ENCODE peak calls at places on chromosomes 3 and 15, in six cellular contexts. K, W, N, L, A and F are unnamed samples.

GRCh38 chr3:43909149-43909548 is 218.4 kb downstream of the ABHD5 start:
- DNase-seq in K (no peak), A (no peak), L (no peak), N (no peak), W (no peak), F (no peak)

GRCh38 chr15:59972241-59972640 is 31.9 kb upstream of the FOXB1 start:
- DNase-seq in N (no peak), K (no peak), W (no peak), A (no peak), L (no peak), F (no peak)

GRCh38 chr3:184715943-184716651 is 4.2 kb upstream of the MAGEF1 start:
- DNase-seq in A (no peak), K (no peak), N (no peak), L (no peak), W (no peak), F (no peak)

GRCh38 chr15:81253846-81254245 is 57.2 kb downstream of the IL16 start:
- DNase-seq in A (no peak), W (no peak), L (no peak), K (no peak), N (no peak), F (no peak)

GRCh38 chr3:38153986-38154608 is 11.2 kb upstream of the OXSR1 start:
- DNase-seq in A (no peak), W (no peak), N (no peak), K (no peak), L (no peak), F (peak; percentile 64)

GRCh38 chr3:150236683-150237082 is 171.4 kb upstream of the TSC22D2 start:
- DNase-seq in K (no peak), W (no peak), A (no peak), N (no peak), L (no peak), F (no peak)

GRCh38 chr3:188294113-188294512 is 140.2 kb downstream of the LPP start:
- DNase-seq in K (no peak), W (no peak), L (no peak), N (no peak), A (no peak), F (no peak)

GRCh38 chr3:62956411-62956810 is 81.2 kb upstream of the CADPS start:
- DNase-seq in A (no peak), W (no peak), K (no peak), L (no peak), N (no peak), F (no peak)

GRCh38 chr3:45312836-45313493 is 75.4 kb upstream of the LARS2 start:
- DNase-seq in L (no peak), W (no peak), N (no peak), A (no peak), K (no peak), F (no peak)

GRCh38 chr3:123202451-123202850 is 708 bp downstream of the SEC22A start:
- DNase-seq in W (no peak), K (no peak), N (no peak), L (no peak), A (no peak), F (no peak)

GRCh38 chr15:85956515-85957275 is 123.0 kb upstream of the AGBL1 start:
- DNase-seq in N (no peak), K (no peak), W (no peak), L (no peak), A (no peak), F (no peak)

GRCh38 chr15:72495007-72495406 is 20.9 kb downstream of the ARIH1 start:
- DNase-seq in W (no peak), N (no peak), L (no peak), A (no peak), K (no peak), F (no peak)

GRCh38 chr3:127775398-127776109 is 46.8 kb downstream of the MGLL start:
- DNase-seq in N (no peak), L (peak; percentile 72), A (no peak), W (peak; percentile 77), K (peak; percentile 54), F (peak; percentile 90)

GRCh38 chr3:149224736-149225594 is 3.3 kb upstream of the CP start:
- DNase-seq in W (no peak), L (no peak), K (peak; percentile 62), A (no peak), N (peak; percentile 92), F (no peak)

GRCh38 chr15:27059610-27060202 is 88.7 kb downstream of the GABRG3 start:
- DNase-seq in A (no peak), W (peak; percentile 87), L (no peak), K (peak; percentile 34), N (no peak), F (no peak)

GRCh38 chr3:24890012-24890411 is 395.4 kb upstream of the THRB start:
- DNase-seq in A (no peak), W (no peak), N (no peak), K (no peak), L (no peak), F (no peak)

GRCh38 chr15:39828374-39828931 is 45.8 kb upstream of the FSIP1 start:
- DNase-seq in K (peak; percentile 16), L (no peak), W (no peak), A (no peak), N (no peak), F (no peak)

GRCh38 chr3:195204360-195205166 is 66.4 kb downstream of the XXYLT1 start:
- DNase-seq in K (peak; percentile 60), A (no peak), W (peak; percentile 20), N (peak; percentile 38), L (no peak), F (peak; percentile 80)

GRCh38 chr15:22930782-22931484 is 49.2 kb downstream of the CYFIP1 start:
- DNase-seq in A (no peak), K (peak; percentile 74), L (peak; percentile 54), W (peak; percentile 57), N (no peak), F (no peak)

GRCh38 chr15:71575474-71576045 is 234.8 kb upstream of the NR2E3 start:
- DNase-seq in A (no peak), L (no peak), N (no peak), W (no peak), K (no peak), F (no peak)

GRCh38 chr15:52728899-52729298 is 49.7 kb upstream of the ATOSA start:
- DNase-seq in W (no peak), L (no peak), N (no peak), A (no peak), K (no peak), F (no peak)

GRCh38 chr3:12289562-12289961 is 692 bp downstream of the PPARG start:
- DNase-seq in K (no peak), N (no peak), A (no peak), L (no peak), W (no peak), F (no peak)

GRCh38 chr3:12287727-12288465 is 974 bp upstream of the PPARG start:
- DNase-seq in W (peak; percentile 25), K (no peak), N (no peak), L (peak; percentile 85), A (no peak), F (no peak)

GRCh38 chr3:12286927-12287726 is 1.7 kb upstream of the PPARG start:
- DNase-seq in K (no peak), L (no peak), A (no peak), W (no peak), N (no peak), F (no peak)

GRCh38 chr3:12286504-12286903 is 2.4 kb upstream of the PPARG start:
- DNase-seq in A (no peak), K (no peak), W (no peak), N (no peak), L (no peak), F (no peak)

GRCh38 chr3:12288466-12289129 is at the start of gene PPARG:
- DNase-seq in K (no peak), W (peak; percentile 34), A (no peak), L (peak; percentile 80), N (no peak), F (peak; percentile 87)
- TF ChIP-seq POLR2A in K (no peak), W (no peak), A (peak; percentile 31), L (no peak), N (no peak), F (no peak)

GRCh38 chr3:159616234-159616825 is 372.3 kb upstream of the IL12A start:
- DNase-seq in L (no peak), W (peak; percentile 37), A (no peak), K (no peak), N (no peak), F (no peak)
- TF ChIP-seq CTCF in L (peak; percentile 63), W (peak; percentile 20), A (peak; percentile 63), K (peak; percentile 53), N (no peak), F (no peak)

DNA sequence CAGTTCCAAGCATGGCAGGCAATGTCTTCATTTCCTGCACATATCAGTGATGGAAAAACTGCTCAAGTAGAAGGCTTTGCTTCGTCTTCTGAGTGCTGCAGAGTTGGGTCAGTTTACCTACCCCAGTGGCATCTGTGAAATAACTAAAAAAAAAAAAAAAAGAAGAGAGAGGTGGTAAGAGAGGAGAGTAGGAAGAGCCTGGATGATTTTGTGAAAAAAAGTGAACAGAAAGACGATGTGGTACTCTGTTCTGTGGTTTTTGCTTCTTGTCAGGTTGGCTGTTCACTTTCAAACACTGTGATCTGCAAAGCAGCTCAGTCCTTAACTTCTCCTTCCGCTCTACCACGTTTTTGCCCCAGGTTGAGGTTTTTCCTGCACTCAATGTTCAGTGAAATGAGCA is at the start of gene BTLA:
- DNase-seq in N (peak; percentile 79), K (no peak), L (no peak), W (no peak), A (no peak), F (no peak)
- TF ChIP-seq POLR2A in N (peak; percentile 52), K (no peak), L (no peak), W (no peak), A (no peak), F (no peak)

GRCh38 chr3:8313591-8314298 is 187.9 kb upstream of the LMCD1 start:
- DNase-seq in K (no peak), W (no peak), L (no peak), N (no peak), A (no peak), F (no peak)
- TF ChIP-seq CTCF in K (no peak), W (no peak), L (no peak), N (no peak), A (no peak), F (no peak)

GRCh38 chr3:9946112-9947024 is 5.8 kb downstream of the PRRT3 start:
- DNase-seq in W (peak; percentile 94), K (peak; percentile 90), N (no peak), A (peak; percentile 36), L (peak; percentile 96), F (peak; percentile 96)
- TF ChIP-seq POLR2A in W (no peak), K (peak; percentile 39), N (no peak), A (peak; percentile 52), L (no peak), F (no peak)